ENCODE peak calls at places on chromosomes 6 and 20, in seven cellular contexts. P is fibroblast of lung; B is activated CD8-positive, alpha-beta T cell treated with anti-CD3 and anti-CD28 coated beads for 36 hours; C is AG04450; S is COR-L47; W is cardiac muscle cell; M is EL. V is an unnamed sample.
A peak's percentile ranks its signal among the peaks of the same experiment; 100 is the strongest.

GRCh38 chr20:1897486-1897885 is 2.3 kb downstream of the SIRPA start:
- DNase-seq in P (peak; percentile 27), B (no peak), C (no peak), S (no peak), W (peak; percentile 24), M (no peak), V (no peak)

GRCh38 chr20:45629496-45630100 is at the start of gene WFDC10A:
- DNase-seq in P (peak; percentile 47), B (peak; percentile 46), C (no peak), S (peak; percentile 10), W (peak; percentile 59), M (peak; percentile 59), V (no peak)

GRCh38 chr6:85015396-85015990 is 251.1 kb upstream of the TBX18 start:
- DNase-seq in P (peak; percentile 62), B (peak; percentile 18), C (peak; percentile 4), S (no peak), W (peak; percentile 89), M (peak; percentile 45), V (no peak)

GRCh38 chr20:23249541-23249940 is 101.0 kb upstream of the NXT1 start:
- DNase-seq in P (no peak), B (no peak), C (no peak), S (no peak), W (no peak), M (no peak), V (no peak)

GRCh38 chr6:48630511-48630910 is 519.5 kb upstream of the PTCHD4 start:
- DNase-seq in P (no peak), B (no peak), C (no peak), S (no peak), W (no peak), M (no peak), V (no peak)

GRCh38 chr6:51489133-51489532 is 598.3 kb downstream of the PKHD1 start:
- DNase-seq in P (no peak), B (no peak), C (no peak), S (peak; percentile 10), W (no peak), M (no peak), V (no peak)

GRCh38 chr6:169859978-169860703 is 108.7 kb downstream of the ERMARD start:
- DNase-seq in P (no peak), B (peak; percentile 24), C (no peak), S (no peak), W (no peak), M (no peak), V (no peak)

GRCh38 chr20:57849868-57850215 is 140.0 kb upstream of the PMEPA1 start:
- DNase-seq in P (no peak), B (no peak), C (no peak), S (no peak), W (no peak), M (no peak), V (no peak)

V was measured in esophagus squamous epithelium.